ENCODE peak calls at places on chromosomes 13 and 19, in eight cellular contexts. One of them, this sample, is unnamed.
A peak's percentile ranks its signal among the peaks of the same experiment; 100 is the strongest.

GRCh38 chr19:10289836-10290438 is at the start of gene ICAM5:
- DNase-seq in GM19239: no peak
- DNase-seq in neuronal stem cell: no peak
- DNase-seq in Right ventricle myocardium inferior: peak; percentile 65
- DNase-seq in PC-3: peak; percentile 28
- DNase-seq in heart left ventricle: no peak
- DNase-seq in RKO: no peak
- DNase-seq in body of pancreas: no peak
- DNase-seq in this sample: no peak

GRCh38 chr13:48542581-48543341 is 9.9 kb upstream of the RCBTB2 start:
- DNase-seq in GM19239: no peak
- DNase-seq in neuronal stem cell: peak; percentile 26
- DNase-seq in Right ventricle myocardium inferior: peak; percentile 77
- DNase-seq in PC-3: no peak
- DNase-seq in heart left ventricle: peak; percentile 71
- DNase-seq in RKO: peak; percentile 5
- DNase-seq in body of pancreas: peak; percentile 60
- DNase-seq in this sample: peak; percentile 72

GRCh38 chr13:54373211-54373610 is 1344.6 kb downstream of the OLFM4 start:
- DNase-seq in GM19239: no peak
- DNase-seq in neuronal stem cell: no peak
- DNase-seq in Right ventricle myocardium inferior: no peak
- DNase-seq in PC-3: no peak
- DNase-seq in heart left ventricle: no peak
- DNase-seq in RKO: no peak
- DNase-seq in body of pancreas: no peak
- DNase-seq in this sample: no peak

GRCh38 chr19:13764821-13765394 is 586 bp downstream of the MRI1 start:
- DNase-seq in GM19239: peak; percentile 65
- DNase-seq in neuronal stem cell: no peak
- DNase-seq in Right ventricle myocardium inferior: peak; percentile 76
- DNase-seq in PC-3: peak; percentile 23
- DNase-seq in heart left ventricle: peak; percentile 27
- DNase-seq in RKO: no peak
- DNase-seq in body of pancreas: peak; percentile 35
- DNase-seq in this sample: no peak

GRCh38 chr19:6230991-6231448 is 48.8 kb downstream of the MLLT1 start:
- DNase-seq in GM19239: no peak
- DNase-seq in neuronal stem cell: no peak
- DNase-seq in Right ventricle myocardium inferior: peak; percentile 23
- DNase-seq in PC-3: no peak
- DNase-seq in heart left ventricle: no peak
- DNase-seq in RKO: no peak
- DNase-seq in body of pancreas: no peak
- DNase-seq in this sample: no peak

GRCh38 chr13:113161433-113161832 is 3.0 kb downstream of the PROZ start:
- DNase-seq in GM19239: no peak
- DNase-seq in neuronal stem cell: no peak
- DNase-seq in Right ventricle myocardium inferior: no peak
- DNase-seq in PC-3: no peak
- DNase-seq in heart left ventricle: no peak
- DNase-seq in RKO: no peak
- DNase-seq in body of pancreas: no peak
- DNase-seq in this sample: no peak

GRCh38 chr13:114203536-114203935 is 24.5 kb downstream of the CFAP97D2 start:
- DNase-seq in GM19239: no peak
- DNase-seq in neuronal stem cell: no peak
- DNase-seq in Right ventricle myocardium inferior: no peak
- DNase-seq in PC-3: no peak
- DNase-seq in heart left ventricle: no peak
- DNase-seq in RKO: no peak
- DNase-seq in body of pancreas: no peak
- DNase-seq in this sample: no peak

GRCh38 chr19:55079400-55080038 is 3.9 kb downstream of the EPS8L1 start:
- DNase-seq in GM19239: no peak
- DNase-seq in neuronal stem cell: no peak
- DNase-seq in Right ventricle myocardium inferior: no peak
- DNase-seq in PC-3: no peak
- DNase-seq in heart left ventricle: no peak
- DNase-seq in RKO: no peak
- DNase-seq in body of pancreas: no peak
- DNase-seq in this sample: no peak

GRCh38 chr13:30737511-30738342 is 2.4 kb downstream of the ALOX5AP start:
- DNase-seq in GM19239: no peak
- DNase-seq in neuronal stem cell: no peak
- DNase-seq in Right ventricle myocardium inferior: no peak
- DNase-seq in PC-3: no peak
- DNase-seq in heart left ventricle: no peak
- DNase-seq in RKO: no peak
- DNase-seq in body of pancreas: peak; percentile 30
- DNase-seq in this sample: no peak

GRCh38 chr19:40705362-40705651 is 11.4 kb downstream of the COQ8B start:
- DNase-seq in GM19239: no peak
- DNase-seq in neuronal stem cell: no peak
- DNase-seq in Right ventricle myocardium inferior: peak; percentile 77
- DNase-seq in PC-3: no peak
- DNase-seq in heart left ventricle: peak; percentile 71
- DNase-seq in RKO: no peak
- DNase-seq in body of pancreas: peak; percentile 46
- DNase-seq in this sample: no peak

GRCh38 chr19:40687525-40688016 is 2.9 kb downstream of the NUMBL start:
- DNase-seq in GM19239: no peak
- DNase-seq in neuronal stem cell: no peak
- DNase-seq in Right ventricle myocardium inferior: peak; percentile 92
- DNase-seq in PC-3: no peak
- DNase-seq in heart left ventricle: peak; percentile 75
- DNase-seq in RKO: no peak
- DNase-seq in body of pancreas: peak; percentile 62
- DNase-seq in this sample: no peak

This sample was measured in islet precursor cell.